ENCODE peak calls at places on chromosomes 4 and X, in seven cellular contexts. J, V, R, S, Y, Q and W are unnamed samples.

GRCh38 chr4:11546391-11547160 is 117.9 kb upstream of the HS3ST1 start:
- DNase-seq in J (no peak), V (no peak), R (no peak), S (no peak), Y (peak; percentile 33), Q (no peak), W (no peak)

GRCh38 chrX:69323786-69324720 is 158.8 kb upstream of the PJA1 start:
- DNase-seq in J (no peak), V (no peak), R (no peak), S (no peak), Y (no peak), Q (no peak), W (no peak)

GRCh38 chr4:92064574-92064973 is 239.2 kb upstream of the GRID2 start:
- DNase-seq in J (no peak), V (no peak), R (no peak), S (no peak), Y (no peak), Q (no peak), W (no peak)

GRCh38 chrX:125742811-125743210 is 423.1 kb downstream of the TEX13C start:
- DNase-seq in J (no peak), V (no peak), R (no peak), S (no peak), Y (no peak), Q (no peak), W (no peak)

GRCh38 chr4:185916231-185916630 is 104.2 kb upstream of the SORBS2 start:
- DNase-seq in J (no peak), V (no peak), R (no peak), S (no peak), Y (no peak), Q (no peak), W (no peak)

GRCh38 chr4:38166768-38167167 is 206.6 kb downstream of the PTTG2 start:
- DNase-seq in J (no peak), V (no peak), R (no peak), S (no peak), Y (no peak), Q (no peak), W (no peak)

GRCh38 chr4:99679204-99679603 is 21.6 kb upstream of the C4orf54 start:
- DNase-seq in J (no peak), V (no peak), R (peak; percentile 91), S (peak; percentile 46), Y (no peak), Q (no peak), W (no peak)

GRCh38 chrX:9614016-9614415 is 149.2 kb downstream of the TBL1X start:
- DNase-seq in J (no peak), V (no peak), R (no peak), S (no peak), Y (peak; percentile 84), Q (no peak), W (no peak)

GRCh38 chr4:112119358-112119783 is 25.9 kb upstream of the FAM241A start:
- DNase-seq in J (no peak), V (peak; percentile 12), R (no peak), S (no peak), Y (no peak), Q (no peak), W (no peak)